ENCODE peak calls at places on chromosomes 5 and 9, in six cellular contexts. One of them, this sample, is unnamed. For H3K4me1, the result is how much of the 10 kb centered on the place peaks cover.

GRCh38 chr5:61184708-61185107 is 22.4 kb upstream of the SMIM15 start:
- DNase-seq in cardiac muscle cell: no peak
- DNase-seq in H9: no peak
- DNase-seq in prostate gland: no peak
- DNase-seq in tibial artery: no peak
- DNase-seq in A549: no peak
- DNase-seq in this sample: no peak

GRCh38 chr5:84715087-84715486 is 330.4 kb upstream of the EDIL3 start:
- DNase-seq in A549: no peak
- DNase-seq in tibial artery: no peak
- DNase-seq in H9: no peak
- DNase-seq in prostate gland: no peak
- DNase-seq in cardiac muscle cell: peak
- DNase-seq in this sample: no peak

GRCh38 chr9:93276973-93277372 is 93.0 kb downstream of the WNK2 start:
- DNase-seq in tibial artery: no peak
- DNase-seq in H9: no peak
- DNase-seq in prostate gland: no peak
- DNase-seq in cardiac muscle cell: no peak
- DNase-seq in A549: no peak
- DNase-seq in this sample: no peak

GRCh38 chr9:133323991-133324703 is 11.8 kb downstream of the SURF6 start:
- DNase-seq in tibial artery: peak
- DNase-seq in prostate gland: no peak
- DNase-seq in cardiac muscle cell: no peak
- DNase-seq in H9: peak
- DNase-seq in A549: no peak
- DNase-seq in this sample: no peak

GRCh38 chr5:171537463-171537862 is 118.0 kb downstream of the FGF18 start:
- DNase-seq in tibial artery: no peak
- DNase-seq in prostate gland: no peak
- DNase-seq in A549: no peak
- DNase-seq in H9: no peak
- DNase-seq in cardiac muscle cell: no peak
- DNase-seq in this sample: no peak

GRCh38 chr5:95809414-95809960 is 13.0 kb downstream of the GLRX start:
- DNase-seq in tibial artery: peak
- DNase-seq in A549: no peak
- DNase-seq in cardiac muscle cell: peak
- DNase-seq in H9: no peak
- DNase-seq in prostate gland: no peak
- DNase-seq in this sample: no peak

GRCh38 chr5:106127341-106127781 is 1543.4 kb downstream of the EFNA5 start:
- DNase-seq in H9: no peak
- DNase-seq in A549: no peak
- DNase-seq in cardiac muscle cell: no peak
- DNase-seq in tibial artery: no peak
- DNase-seq in prostate gland: no peak
- DNase-seq in this sample: no peak

GRCh38 chr5:52728201-52728600 is 59.5 kb upstream of the ITGA1 start:
- DNase-seq in A549: no peak
- DNase-seq in prostate gland: no peak
- DNase-seq in tibial artery: no peak
- DNase-seq in cardiac muscle cell: peak
- DNase-seq in H9: no peak
- DNase-seq in this sample: no peak

GRCh38 chr9:86047361-86047760 is 52.0 kb downstream of the GOLM1 start:
- DNase-seq in cardiac muscle cell: no peak
- DNase-seq in H9: no peak
- DNase-seq in tibial artery: no peak
- DNase-seq in A549: no peak
- DNase-seq in prostate gland: no peak
- DNase-seq in this sample: no peak

GRCh38 chr5:13943691-13944090 is 797 bp downstream of the DNAH5 start:
- DNase-seq in cardiac muscle cell: no peak
- DNase-seq in tibial artery: no peak
- DNase-seq in A549: no peak
- DNase-seq in prostate gland: no peak
- DNase-seq in H9: no peak
- DNase-seq in this sample: peak

GRCh38 chr5:131171276-131171815 is 602 bp downstream of the LYRM7 start:
- DNase-seq in cardiac muscle cell: no peak
- DNase-seq in prostate gland: no peak
- DNase-seq in H9: no peak
- DNase-seq in tibial artery: no peak
- DNase-seq in A549: no peak
- DNase-seq in this sample: no peak

GRCh38 chr9:113600871-113601545 is 137.5 kb downstream of the RGS3 start:
- DNase-seq in cardiac muscle cell: no peak
- DNase-seq in prostate gland: no peak
- DNase-seq in H9: no peak
- DNase-seq in A549: no peak
- DNase-seq in tibial artery: no peak
- DNase-seq in this sample: no peak
- H3K4me1 ChIP-seq in cardiac muscle cell: under half
- H3K4me1 ChIP-seq in prostate gland: under half
- H3K4me1 ChIP-seq in H9: under half
- H3K4me1 ChIP-seq in A549: under half
- H3K4me1 ChIP-seq in tibial artery: half or more
- H3K4me1 ChIP-seq in this sample: under half

DNA sequence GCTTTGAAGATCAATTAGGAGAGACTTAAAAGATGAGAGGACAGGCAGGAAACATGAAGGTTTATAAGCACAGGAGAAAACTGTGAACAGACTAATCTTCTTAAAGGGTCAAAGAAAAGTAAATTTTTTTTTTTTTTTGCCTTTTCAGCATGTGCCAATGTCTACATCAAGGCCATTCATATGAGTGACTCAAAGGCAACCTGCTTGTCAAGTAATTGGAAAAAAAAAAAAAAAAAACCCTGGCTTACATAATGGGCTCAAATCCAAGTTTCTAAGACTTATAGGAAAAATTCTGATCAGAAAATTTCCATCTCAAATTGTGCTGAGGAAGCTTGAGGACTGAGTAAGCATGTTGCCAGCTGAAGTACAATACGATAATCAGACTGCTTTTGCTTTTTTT is 15.9 kb downstream of the PPP2R2B start:
- DNase-seq in prostate gland: no peak
- DNase-seq in H9: no peak
- DNase-seq in A549: no peak
- DNase-seq in cardiac muscle cell: no peak
- DNase-seq in tibial artery: no peak
- DNase-seq in this sample: no peak
- H3K4me1 ChIP-seq in prostate gland: under half
- H3K4me1 ChIP-seq in H9: under half
- H3K4me1 ChIP-seq in A549: under half
- H3K4me1 ChIP-seq in cardiac muscle cell: under half
- H3K4me1 ChIP-seq in tibial artery: under half
- H3K4me1 ChIP-seq in this sample: under half

GRCh38 chr5:143120460-143121134 is 282.9 kb downstream of the NR3C1 start:
- DNase-seq in cardiac muscle cell: no peak
- DNase-seq in prostate gland: no peak
- DNase-seq in A549: no peak
- DNase-seq in tibial artery: no peak
- DNase-seq in H9: no peak
- DNase-seq in this sample: no peak
- H3K4me1 ChIP-seq in cardiac muscle cell: under half
- H3K4me1 ChIP-seq in prostate gland: under half
- H3K4me1 ChIP-seq in A549: under half
- H3K4me1 ChIP-seq in tibial artery: under half
- H3K4me1 ChIP-seq in H9: under half
- H3K4me1 ChIP-seq in this sample: under half

DNA sequence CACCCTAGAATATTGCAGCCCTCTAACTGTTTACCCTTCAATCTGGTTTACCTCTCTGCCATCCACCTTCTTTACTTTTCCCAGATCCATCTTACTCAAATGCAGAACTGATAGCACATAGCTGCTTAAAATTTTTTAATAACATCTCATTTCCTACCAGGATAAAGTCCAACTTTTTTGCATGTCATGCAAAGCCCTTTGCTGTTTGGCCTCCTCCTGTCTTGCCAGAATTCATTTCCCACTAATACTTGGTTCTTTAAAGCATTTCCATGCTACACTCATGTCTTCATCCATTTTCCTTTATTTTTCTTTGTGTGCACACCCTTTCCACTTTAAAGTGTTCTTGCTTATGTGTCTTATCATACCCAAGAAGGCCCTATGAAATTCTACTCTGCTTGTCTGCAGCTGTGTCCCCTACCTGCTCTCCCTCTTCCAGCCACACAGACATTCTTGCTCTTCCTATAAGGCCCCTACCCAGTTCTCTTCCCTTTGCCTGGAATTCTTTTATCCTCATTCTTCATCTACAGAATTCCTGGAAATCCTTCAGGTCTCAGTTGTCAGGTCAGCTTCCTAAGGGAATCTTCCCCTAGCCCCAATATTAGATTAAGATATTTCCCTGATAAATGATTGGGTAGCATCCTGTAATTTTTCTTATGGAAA is 50.3 kb downstream of the TLE4 start:
- DNase-seq in cardiac muscle cell: no peak
- DNase-seq in prostate gland: no peak
- DNase-seq in H9: no peak
- DNase-seq in A549: no peak
- DNase-seq in tibial artery: no peak
- DNase-seq in this sample: no peak
- H3K4me1 ChIP-seq in cardiac muscle cell: under half
- H3K4me1 ChIP-seq in prostate gland: under half
- H3K4me1 ChIP-seq in H9: under half
- H3K4me1 ChIP-seq in A549: under half
- H3K4me1 ChIP-seq in tibial artery: under half
- H3K4me1 ChIP-seq in this sample: under half

GRCh38 chr5:179484761-179485160 is 65.6 kb upstream of the RUFY1 start:
- DNase-seq in H9: no peak
- DNase-seq in A549: no peak
- DNase-seq in prostate gland: no peak
- DNase-seq in tibial artery: no peak
- DNase-seq in cardiac muscle cell: no peak
- DNase-seq in this sample: no peak

GRCh38 chr5:179486596-179487051 is 63.7 kb upstream of the RUFY1 start:
- DNase-seq in tibial artery: no peak
- DNase-seq in A549: no peak
- DNase-seq in H9: no peak
- DNase-seq in cardiac muscle cell: peak
- DNase-seq in prostate gland: no peak
- DNase-seq in this sample: no peak

GRCh38 chr5:179484201-179484600 is 66.2 kb upstream of the RUFY1 start:
- DNase-seq in prostate gland: no peak
- DNase-seq in tibial artery: no peak
- DNase-seq in A549: no peak
- DNase-seq in H9: no peak
- DNase-seq in cardiac muscle cell: no peak
- DNase-seq in this sample: no peak

GRCh38 chr5:179487145-179487544 is 63.2 kb upstream of the RUFY1 start:
- DNase-seq in H9: no peak
- DNase-seq in A549: no peak
- DNase-seq in cardiac muscle cell: no peak
- DNase-seq in prostate gland: no peak
- DNase-seq in tibial artery: no peak
- DNase-seq in this sample: no peak

DNA sequence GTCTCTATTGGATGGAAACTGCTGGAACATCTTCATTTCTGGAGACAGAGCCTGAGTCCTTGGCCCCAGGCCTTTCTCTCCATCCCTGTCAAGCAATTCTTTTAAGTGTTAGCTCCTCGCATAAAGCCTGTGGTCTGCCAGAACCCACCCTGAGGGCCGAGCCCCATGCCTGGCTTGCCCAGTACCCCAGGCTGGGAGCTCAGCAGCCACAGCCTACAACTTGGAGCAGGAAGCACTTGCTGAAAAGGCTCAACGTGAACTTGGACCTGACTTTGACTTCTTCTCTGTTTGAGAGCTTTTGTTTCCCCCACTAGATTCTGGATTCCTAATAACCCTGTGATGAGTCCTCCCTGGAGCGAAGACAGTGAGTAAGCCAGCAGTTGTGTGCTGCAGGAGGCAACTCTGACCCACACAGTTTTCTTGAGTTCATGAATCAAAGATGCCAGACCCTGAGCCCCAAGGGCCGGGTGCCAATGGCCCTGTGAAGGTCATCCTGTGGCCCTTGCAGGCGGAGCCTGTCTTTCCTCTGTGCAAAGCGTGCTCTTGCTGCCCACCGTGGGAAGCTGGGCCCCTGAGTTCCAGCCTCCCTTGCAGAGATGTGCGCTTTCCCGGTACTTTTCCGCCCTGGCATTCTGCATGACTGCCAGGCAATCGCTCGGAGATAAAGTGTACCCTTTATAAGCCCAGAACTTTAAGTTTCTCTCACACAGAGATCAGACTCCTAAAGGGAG is 64.3 kb upstream of the RUFY1 start:
- DNase-seq in prostate gland: no peak
- DNase-seq in tibial artery: no peak
- DNase-seq in A549: no peak
- DNase-seq in H9: no peak
- DNase-seq in cardiac muscle cell: peak
- DNase-seq in this sample: no peak
- H3K4me1 ChIP-seq in prostate gland: under half
- H3K4me1 ChIP-seq in tibial artery: under half
- H3K4me1 ChIP-seq in A549: under half
- H3K4me1 ChIP-seq in H9: under half
- H3K4me1 ChIP-seq in cardiac muscle cell: under half
- H3K4me1 ChIP-seq in this sample: under half

GRCh38 chr5:18761801-18762200 is 1127.5 kb downstream of the TAF11L14 start:
- DNase-seq in cardiac muscle cell: no peak
- DNase-seq in tibial artery: no peak
- DNase-seq in prostate gland: no peak
- DNase-seq in A549: no peak
- DNase-seq in H9: no peak
- DNase-seq in this sample: no peak

GRCh38 chr5:18765304-18765703 is 1131.0 kb downstream of the TAF11L14 start:
- DNase-seq in tibial artery: no peak
- DNase-seq in prostate gland: no peak
- DNase-seq in H9: no peak
- DNase-seq in A549: no peak
- DNase-seq in cardiac muscle cell: no peak
- DNase-seq in this sample: no peak

DNA sequence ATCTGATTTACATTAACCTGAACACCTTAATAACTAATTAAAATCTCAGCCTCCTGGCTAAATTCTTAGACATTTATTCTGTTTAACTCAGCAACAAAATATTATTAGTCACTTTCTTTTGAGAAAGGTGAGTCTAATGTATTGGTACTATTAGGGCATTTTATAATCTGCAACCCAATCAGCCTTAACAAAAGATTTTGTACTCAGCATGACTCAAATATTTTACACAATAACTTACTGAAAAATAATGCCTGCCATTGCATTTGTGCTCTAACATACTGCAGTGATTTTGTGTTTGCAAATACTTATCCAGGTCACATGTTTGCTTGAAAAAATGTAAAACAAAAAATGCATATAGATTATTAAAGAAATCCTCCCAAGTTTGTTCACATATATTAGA is 1129.9 kb downstream of the TAF11L14 start:
- DNase-seq in cardiac muscle cell: no peak
- DNase-seq in H9: no peak
- DNase-seq in prostate gland: no peak
- DNase-seq in A549: no peak
- DNase-seq in tibial artery: no peak
- DNase-seq in this sample: no peak
- H3K4me1 ChIP-seq in cardiac muscle cell: under half
- H3K4me1 ChIP-seq in H9: under half
- H3K4me1 ChIP-seq in prostate gland: under half
- H3K4me1 ChIP-seq in A549: under half
- H3K4me1 ChIP-seq in tibial artery: under half
- H3K4me1 ChIP-seq in this sample: under half

GRCh38 chr9:124296800-124297552 is 39.2 kb downstream of the NEK6 start:
- DNase-seq in tibial artery: no peak
- DNase-seq in H9: no peak
- DNase-seq in A549: no peak
- DNase-seq in prostate gland: no peak
- DNase-seq in cardiac muscle cell: no peak
- DNase-seq in this sample: no peak
- H3K4me1 ChIP-seq in tibial artery: under half
- H3K4me1 ChIP-seq in H9: under half
- H3K4me1 ChIP-seq in A549: half or more
- H3K4me1 ChIP-seq in prostate gland: under half
- H3K4me1 ChIP-seq in cardiac muscle cell: under half
- H3K4me1 ChIP-seq in this sample: half or more

This sample was measured in NT2/D1.